ENCODE peak calls at places on chromosome 4, in seven cellular contexts. O, Y, W, J, L, F and Z are unnamed samples.

GRCh38 chr4:182454440-182455013 is 211.3 kb downstream of the TENM3 start:
- DNase-seq in J (no peak), Y (no peak), W (no peak), O (no peak), F (peak; percentile 51), L (no peak), Z (no peak)

GRCh38 chr4:167100120-167100519 is 134.2 kb downstream of the SPOCK3 start:
- DNase-seq in J (peak; percentile 73), O (peak; percentile 73), L (no peak), F (no peak), Y (no peak), W (peak; percentile 88), Z (peak; percentile 7)

GRCh38 chr4:19156786-19157185 is 1094.9 kb upstream of the SLIT2 start:
- DNase-seq in L (no peak), F (no peak), O (no peak), J (no peak), W (no peak), Y (no peak), Z (no peak)

GRCh38 chr4:138898282-138898681 is 117.3 kb upstream of the NOCT start:
- DNase-seq in W (peak; percentile 49), L (peak; percentile 47), O (peak; percentile 41), Y (no peak), F (peak; percentile 65), J (no peak), Z (peak; percentile 87)

GRCh38 chr4:89410687-89411086 is 103.1 kb upstream of the GPRIN3 start:
- DNase-seq in L (no peak), F (peak; percentile 25), W (peak; percentile 30), O (no peak), J (no peak), Y (no peak), Z (no peak)

GRCh38 chr4:156193800-156194199 is 240.1 kb upstream of the CTSO start:
- DNase-seq in O (no peak), J (no peak), L (peak; percentile 8), Y (no peak), W (peak; percentile 6), F (no peak), Z (peak; percentile 34)

GRCh38 chr4:111883557-111883999 is 261.7 kb upstream of the FAM241A start:
- DNase-seq in F (peak; percentile 0), O (peak; percentile 96), Y (no peak), L (peak; percentile 96), W (no peak), J (no peak), Z (peak; percentile 67)

GRCh38 chr4:135418353-135418752 is 1216.8 kb upstream of the PABPC4L start:
- DNase-seq in W (peak; percentile 7), J (peak; percentile 37), O (no peak), Y (no peak), F (peak; percentile 2), L (peak; percentile 54), Z (peak; percentile 1)

GRCh38 chr4:153084939-153085630 is 119.2 kb upstream of the TRIM2 start:
- DNase-seq in J (peak; percentile 76), F (peak; percentile 67), W (peak; percentile 65), Y (peak; percentile 80), O (peak; percentile 40), L (peak; percentile 66), Z (peak; percentile 13)

GRCh38 chr4:6781113-6781512 is 1.4 kb upstream of the KIAA0232 start:
- DNase-seq in L (no peak), O (no peak), J (no peak), W (no peak), Y (no peak), F (no peak), Z (peak; percentile 18)